ENCODE peak calls at places on chromosomes 1 and 21, in ten cellular contexts. M is H1, V is sigmoid colon, I is breast epithelium, J is endothelial cell of umbilical vein, U is Panc1, S is HCT116, Z is GM23338, H is GM12892, N is GM12891. T is an unnamed sample.

GRCh38 chr1:119637719-119638118 is 10.3 kb downstream of the ZNF697 start:
- DNase-seq in M (no peak), V (no peak), I (no peak), J (no peak), U (no peak), S (no peak), Z (no peak), H (no peak), N (no peak), T (no peak)

GRCh38 chr1:147287133-147287865 is 44.8 kb downstream of the CHD1L start:
- DNase-seq in M (no peak), V (no peak), I (no peak), J (no peak), U (no peak), S (no peak), Z (no peak), H (no peak), N (no peak), T (no peak)

GRCh38 chr1:202034683-202035462 is 24.5 kb downstream of the ELF3 start:
- DNase-seq in M (no peak), V (peak), I (peak), J (no peak), U (no peak), S (peak), Z (no peak), H (no peak), N (no peak), T (no peak)

GRCh38 chr1:3204725-3205124 is 135.7 kb downstream of the PRDM16 start:
- DNase-seq in M (peak), V (no peak), I (no peak), J (no peak), U (no peak), S (no peak), Z (no peak), H (no peak), N (no peak), T (no peak)

GRCh38 chr1:54558434-54559030 is 10.5 kb downstream of the ACOT11 start:
- DNase-seq in M (no peak), V (no peak), I (no peak), J (no peak), U (no peak), S (no peak), Z (no peak), H (no peak), N (no peak), T (peak)

GRCh38 chr1:173775578-173776196 is 48.8 kb upstream of the DARS2 start:
- DNase-seq in M (no peak), V (no peak), I (no peak), J (no peak), U (no peak), S (no peak), Z (no peak), H (no peak), N (no peak), T (no peak)

GRCh38 chr21:21714396-21714795 is 716.2 kb downstream of the NCAM2 start:
- DNase-seq in M (no peak), V (no peak), I (no peak), J (no peak), U (no peak), S (no peak), Z (no peak), H (no peak), N (no peak), T (no peak)

GRCh38 chr1:4837201-4837600 is 182.8 kb downstream of the AJAP1 start:
- DNase-seq in M (no peak), V (no peak), I (no peak), J (no peak), U (no peak), S (no peak), Z (no peak), H (no peak), N (no peak), T (no peak)

GRCh38 chr1:151715726-151716404 is 738 bp downstream of the CELF3 start:
- DNase-seq in M (peak), V (no peak), I (no peak), J (no peak), U (no peak), S (no peak), Z (peak), H (no peak), N (no peak), T (no peak)

GRCh38 chr1:61640531-61641125 is 84.3 kb downstream of the TM2D1 start:
- DNase-seq in M (no peak), V (peak), I (no peak), J (no peak), U (no peak), S (no peak), Z (no peak), H (no peak), N (no peak), T (no peak)

GRCh38 chr1:246658567-246658966 is 65.6 kb upstream of the SCCPDH start:
- DNase-seq in M (no peak), V (no peak), I (no peak), J (no peak), U (no peak), S (no peak), Z (no peak), H (no peak), N (no peak), T (no peak)

GRCh38 chr1:181135462-181135781 is 46.9 kb downstream of the IER5 start:
- DNase-seq in M (no peak), V (no peak), I (no peak), J (no peak), U (no peak), S (no peak), Z (peak), H (no peak), N (no peak), T (no peak)

GRCh38 chr1:78651247-78651646 is 1.6 kb downstream of the IFI44 start:
- DNase-seq in M (no peak), V (no peak), I (no peak), J (peak), U (no peak), S (no peak), Z (no peak), H (no peak), N (no peak), T (no peak)

GRCh38 chr1:112902221-112902620 is 53.8 kb downstream of the SLC16A1 start:
- DNase-seq in M (no peak), V (no peak), I (no peak), J (no peak), U (no peak), S (no peak), Z (no peak), H (no peak), N (no peak), T (no peak)

DNA sequence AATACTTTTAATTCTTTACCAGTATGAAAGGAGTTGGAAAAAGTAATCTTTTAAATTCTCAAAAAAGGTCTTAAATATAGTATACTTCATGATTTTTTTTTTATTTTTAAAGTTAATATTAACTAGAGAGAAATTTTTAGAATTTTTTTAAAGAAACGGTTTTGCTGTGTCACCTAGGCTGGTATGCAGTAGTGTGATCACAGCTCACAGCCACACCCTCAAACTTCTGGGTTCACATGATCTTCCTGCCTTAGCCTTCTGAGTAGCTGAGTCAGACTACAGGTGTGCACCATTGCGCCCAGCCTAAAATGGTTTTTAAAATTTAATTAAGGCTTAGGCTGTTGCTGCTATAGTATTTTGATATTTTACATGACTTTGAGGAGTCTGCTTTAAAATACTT is 52.4 kb downstream of the TLCD4 start:
- DNase-seq in M (no peak), V (no peak), I (no peak), J (no peak), U (no peak), S (peak), Z (no peak), H (no peak), N (no peak), T (no peak)
- TF ChIP-seq POLR2AphosphoS5 in M (no peak), V (no peak), I (no peak), J (no peak), U (no peak), S (no peak), Z (no peak), H (no peak), N (no peak), T (no peak)

GRCh38 chr1:70372426-70372825 is 17.9 kb upstream of the ANKRD13C start:
- DNase-seq in M (no peak), V (no peak), I (no peak), J (no peak), U (no peak), S (no peak), Z (no peak), H (no peak), N (no peak), T (no peak)
- TF ChIP-seq POLR2AphosphoS5 in M (no peak), V (no peak), I (no peak), J (no peak), U (no peak), S (no peak), Z (no peak), H (no peak), N (no peak), T (no peak)

DNA sequence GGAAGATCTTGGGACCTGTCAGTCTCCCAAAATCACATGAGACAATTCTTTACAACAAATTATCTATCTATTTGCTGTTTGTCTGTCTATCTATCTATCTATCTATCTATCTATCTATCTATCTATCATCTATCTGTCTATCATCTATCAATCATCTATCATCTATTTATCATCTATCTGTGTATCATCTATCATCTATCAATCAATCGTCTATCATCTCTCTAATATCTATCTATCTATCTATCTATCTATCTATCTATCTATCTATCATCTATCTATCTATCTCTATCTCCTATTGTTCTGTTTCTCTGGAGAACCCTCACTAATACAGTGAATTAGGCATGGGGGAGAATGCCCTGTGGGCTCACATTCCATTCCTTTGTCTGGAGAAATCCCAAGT is 73.3 kb upstream of the HMGB4 start:
- DNase-seq in M (no peak), V (no peak), I (no peak), J (no peak), U (no peak), S (no peak), Z (no peak), H (no peak), N (no peak), T (no peak)
- TF ChIP-seq POLR2AphosphoS5 in M (no peak), V (no peak), I (no peak), J (no peak), U (no peak), S (no peak), Z (no peak), H (no peak), N (no peak), T (no peak)

DNA sequence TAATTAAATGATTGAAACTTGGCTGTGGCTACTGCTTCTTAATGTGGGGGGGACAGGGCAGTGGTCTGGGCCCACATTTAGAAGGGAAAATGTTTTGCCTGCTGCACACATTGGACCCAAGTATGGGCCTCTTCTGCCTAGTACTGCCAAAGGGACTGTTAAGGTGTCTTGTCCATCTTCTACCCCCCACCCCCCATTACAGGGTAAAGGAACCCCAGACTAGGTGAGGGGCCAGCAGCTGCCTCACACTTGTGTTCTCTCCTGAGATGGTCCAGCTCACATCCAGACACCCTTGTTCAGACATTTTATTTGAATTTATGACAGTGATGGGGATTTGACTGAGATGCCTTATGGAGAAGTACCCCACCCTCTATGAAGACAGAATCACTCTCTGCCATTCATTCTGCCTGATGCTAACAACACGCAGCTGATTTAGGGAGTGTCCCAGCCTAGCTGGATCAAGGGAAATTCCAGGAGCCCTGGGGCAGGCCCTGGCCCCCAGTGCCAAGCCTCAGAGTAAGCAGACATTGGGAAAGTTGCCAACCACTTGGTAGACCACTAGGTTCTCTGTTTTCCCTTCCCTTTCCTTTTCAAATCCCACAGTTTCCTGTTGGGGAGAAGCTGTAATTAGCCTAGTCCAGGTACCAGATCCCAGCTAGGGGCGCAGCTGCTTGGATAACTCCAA is 42.1 kb downstream of the YARS1 start:
- DNase-seq in M (no peak), V (no peak), I (no peak), J (peak), U (no peak), S (no peak), Z (no peak), H (no peak), N (no peak), T (no peak)
- TF ChIP-seq POLR2AphosphoS5 in M (peak), V (no peak), I (no peak), J (no peak), U (peak), S (peak), Z (peak), H (no peak), N (no peak), T (no peak)

DNA sequence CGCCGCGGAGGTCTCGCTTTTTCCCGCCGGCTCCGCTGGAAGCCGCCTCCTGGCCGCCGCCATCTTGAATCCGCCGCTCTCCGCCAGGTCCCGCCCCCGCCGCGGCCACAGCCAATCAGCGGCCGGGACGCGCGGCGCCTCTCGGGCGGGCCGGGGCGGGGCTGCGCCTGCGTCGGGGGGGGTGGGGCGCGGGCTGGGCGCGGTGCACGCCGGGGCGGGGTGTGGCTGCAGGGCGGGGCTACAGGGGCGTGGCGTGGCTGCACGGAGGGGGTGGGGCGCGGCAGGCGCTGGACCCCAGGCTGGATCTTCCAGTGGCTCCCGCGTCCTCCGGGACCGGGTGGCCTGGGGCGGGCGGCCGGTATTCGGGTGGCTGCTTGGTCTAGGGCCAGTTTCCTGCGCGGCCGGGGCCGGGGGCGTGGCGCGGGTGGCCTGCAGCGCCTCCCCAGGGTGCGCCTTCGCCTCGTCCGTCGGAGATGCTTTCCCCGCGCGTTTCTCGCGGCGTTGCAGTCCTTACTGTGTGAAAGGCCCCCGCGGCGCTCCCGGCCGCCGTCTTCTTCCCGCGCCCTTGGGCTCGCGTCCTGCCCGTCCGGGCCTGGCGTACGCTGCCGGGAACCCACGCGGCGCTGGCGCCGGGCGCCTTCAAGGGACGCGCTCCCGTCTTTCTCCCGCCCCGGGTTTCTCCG is 575 bp downstream of the PCNT start:
- DNase-seq in M (peak), V (peak), I (peak), J (peak), U (no peak), S (peak), Z (peak), H (peak), N (peak), T (peak)
- TF ChIP-seq POLR2AphosphoS5 in M (peak), V (peak), I (no peak), J (peak), U (no peak), S (peak), Z (peak), H (no peak), N (no peak), T (no peak)

GRCh38 chr1:161838885-161839284 is 72.8 kb downstream of the ATF6 start:
- DNase-seq in M (no peak), V (no peak), I (no peak), J (no peak), U (no peak), S (no peak), Z (no peak), H (no peak), N (no peak), T (no peak)
- TF ChIP-seq POLR2AphosphoS5 in M (no peak), V (peak), I (no peak), J (no peak), U (no peak), S (no peak), Z (no peak), H (no peak), N (no peak), T (no peak)

GRCh38 chr1:92961131-92961895 is at the start of gene DIPK1A:
- DNase-seq in M (peak), V (peak), I (peak), J (peak), U (no peak), S (peak), Z (peak), H (peak), N (peak), T (peak)
- TF ChIP-seq POLR2AphosphoS5 in M (no peak), V (peak), I (peak), J (no peak), U (no peak), S (peak), Z (peak), H (no peak), N (no peak), T (no peak)

T was measured in suprapubic skin.